ENCODE peak calls at places on chromosomes 6 and 20, in eight cellular contexts. L is lower lobe of right lung; K is hippocampal formation; T is effector memory CD8-positive, alpha-beta T cell; Q is central memory CD4-positive, alpha-beta T cell; H is cerebellum; N is cardiac muscle cell; C is H9. O is an unnamed sample.

GRCh38 chr6:166411721-166412151 is 29.0 kb upstream of the MPC1 start:
- DNase-seq in K (no peak), C (no peak), L (no peak), T (peak), Q (peak), H (no peak), N (no peak), O (no peak)

GRCh38 chr6:108651781-108652227 is 91.1 kb downstream of the FOXO3 start:
- DNase-seq in Q (no peak), H (no peak), L (no peak), K (no peak), C (no peak), T (no peak), N (peak), O (peak)

GRCh38 chr20:38132910-38133501 is 32.1 kb downstream of the TGM2 start:
- DNase-seq in K (no peak), T (no peak), H (no peak), N (no peak), L (peak), Q (no peak), C (no peak), O (no peak)

GRCh38 chr6:135182120-135182992 is 1.2 kb downstream of the MYB start:
- DNase-seq in N (peak), L (peak), K (no peak), C (peak), T (no peak), H (no peak), Q (peak), O (no peak)

GRCh38 chr20:4038676-4039075 is 23.3 kb upstream of the RNF24 start:
- DNase-seq in H (no peak), L (no peak), T (no peak), Q (no peak), N (no peak), C (no peak), K (no peak), O (no peak)

GRCh38 chr20:48187891-48188290 is 402.6 kb upstream of the SULF2 start:
- DNase-seq in H (no peak), K (no peak), T (no peak), N (no peak), Q (no peak), C (no peak), L (no peak), O (no peak)

GRCh38 chr6:20211941-20212391 is 303 bp downstream of the MBOAT1 start:
- DNase-seq in N (peak), L (no peak), T (peak), Q (no peak), C (peak), H (no peak), K (no peak), O (peak)

GRCh38 chr20:25738198-25738597 is 41.5 kb upstream of the ZNF337 start:
- DNase-seq in Q (no peak), L (no peak), N (no peak), T (no peak), K (no peak), H (no peak), C (no peak), O (no peak)

GRCh38 chr20:18005170-18005989 is 36.6 kb downstream of the MGME1 start:
- DNase-seq in C (peak), N (no peak), H (no peak), T (no peak), Q (no peak), L (no peak), K (no peak), O (no peak)

GRCh38 chr6:51866001-51866400 is 221.4 kb downstream of the PKHD1 start:
- DNase-seq in Q (no peak), K (no peak), L (no peak), C (no peak), H (no peak), T (no peak), N (no peak), O (no peak)

GRCh38 chr6:47440722-47441121 is 36.9 kb upstream of the CD2AP start:
- DNase-seq in K (no peak), L (no peak), Q (no peak), T (no peak), H (no peak), C (no peak), N (no peak), O (no peak)

GRCh38 chr6:42407379-42407778 is 44.3 kb downstream of the TRERF1 start:
- DNase-seq in H (no peak), K (no peak), L (no peak), C (no peak), N (peak), T (no peak), Q (no peak), O (no peak)

GRCh38 chr6:77467038-77467437 is 3.7 kb upstream of the HTR1B start:
- DNase-seq in H (no peak), N (peak), T (no peak), L (no peak), Q (no peak), C (no peak), K (no peak), O (no peak)

GRCh38 chr6:156901309-156902019 is 124.3 kb downstream of the ARID1B start:
- DNase-seq in T (no peak), C (no peak), L (no peak), Q (no peak), H (peak), K (no peak), N (no peak), O (no peak)

GRCh38 chr6:157985378-157986155 is 3.9 kb downstream of the SYNJ2 start:
- DNase-seq in Q (no peak), N (no peak), K (peak), H (no peak), T (no peak), C (no peak), L (no peak), O (no peak)

GRCh38 chr6:81758221-81758620 is 5.7 kb upstream of the TENT5A start:
- DNase-seq in C (no peak), H (no peak), N (peak), K (no peak), L (no peak), T (no peak), Q (no peak), O (no peak)

GRCh38 chr6:121694389-121695185 is 259.1 kb downstream of the GJA1 start:
- DNase-seq in C (no peak), K (no peak), L (no peak), N (peak), T (no peak), Q (no peak), H (no peak), O (no peak)

GRCh38 chr6:139931746-139932145 is 557.3 kb upstream of the CITED2 start:
- DNase-seq in Q (no peak), L (no peak), H (no peak), C (no peak), K (no peak), N (no peak), T (no peak), O (no peak)